ENCODE peak calls at places on chromosomes 7 and 10, in four cellular contexts. T, N, S and A are unnamed samples.

GRCh38 chr7:3754488-3755365 is 453.7 kb downstream of the SDK1 start:
- DNase-seq in S (no peak), T (peak; percentile 51), N (peak; percentile 56), A (no peak)

GRCh38 chr7:67947651-67948050 is 951.0 kb downstream of the TYW1 start:
- DNase-seq in T (no peak), S (no peak), N (no peak), A (no peak)

GRCh38 chr10:74882831-74883230 is 56.4 kb downstream of the KAT6B start:
- DNase-seq in S (no peak), N (peak; percentile 76), T (no peak), A (no peak)

GRCh38 chr7:39733881-39734571 is 110.7 kb downstream of the RALA start:
- DNase-seq in T (no peak), S (peak; percentile 42), N (peak; percentile 93), A (no peak)

GRCh38 chr10:12969951-12970350 is 31.6 kb downstream of the CCDC3 start:
- DNase-seq in S (no peak), T (no peak), N (no peak), A (no peak)

GRCh38 chr7:23020742-23021401 is 6.9 kb upstream of the HYCC1 start:
- DNase-seq in S (peak; percentile 78), N (peak; percentile 88), T (no peak), A (no peak)

GRCh38 chr7:118517275-118517674 is 292.8 kb downstream of the ANKRD7 start:
- DNase-seq in T (no peak), S (no peak), N (no peak), A (no peak)

GRCh38 chr10:98172073-98172472 is 37.6 kb downstream of the R3HCC1L start:
- DNase-seq in N (no peak), S (no peak), T (no peak), A (no peak)

GRCh38 chr7:117325836-117326235 is 3.0 kb upstream of the WNT2 start:
- DNase-seq in T (no peak), N (peak; percentile 28), S (no peak), A (no peak)

GRCh38 chr10:20492447-20492846 is 404.7 kb downstream of the NEBL start:
- DNase-seq in N (no peak), S (no peak), T (no peak), A (no peak)
- TF ChIP-seq CTCF in N (no peak), S (no peak), T (no peak), A (no peak)

GRCh38 chr10:30389543-30389942 is 40.5 kb upstream of the MTPAP start:
- DNase-seq in S (no peak), T (no peak), N (no peak), A (no peak)

GRCh38 chr10:30390207-30390606 is 41.1 kb upstream of the MTPAP start:
- DNase-seq in N (no peak), S (no peak), T (no peak), A (no peak)

GRCh38 chr10:30386801-30387588 is 37.9 kb upstream of the MTPAP start:
- DNase-seq in S (no peak), T (no peak), N (no peak), A (no peak)

GRCh38 chr10:30384791-30385201 is 35.7 kb upstream of the MTPAP start:
- DNase-seq in N (peak; percentile 34), S (no peak), T (no peak), A (peak; percentile 44)

GRCh38 chr10:30387646-30388243 is 38.7 kb upstream of the MTPAP start:
- DNase-seq in S (no peak), T (no peak), N (no peak), A (no peak)
- TF ChIP-seq CTCF in S (peak; percentile 32), T (no peak), N (no peak), A (no peak)

DNA sequence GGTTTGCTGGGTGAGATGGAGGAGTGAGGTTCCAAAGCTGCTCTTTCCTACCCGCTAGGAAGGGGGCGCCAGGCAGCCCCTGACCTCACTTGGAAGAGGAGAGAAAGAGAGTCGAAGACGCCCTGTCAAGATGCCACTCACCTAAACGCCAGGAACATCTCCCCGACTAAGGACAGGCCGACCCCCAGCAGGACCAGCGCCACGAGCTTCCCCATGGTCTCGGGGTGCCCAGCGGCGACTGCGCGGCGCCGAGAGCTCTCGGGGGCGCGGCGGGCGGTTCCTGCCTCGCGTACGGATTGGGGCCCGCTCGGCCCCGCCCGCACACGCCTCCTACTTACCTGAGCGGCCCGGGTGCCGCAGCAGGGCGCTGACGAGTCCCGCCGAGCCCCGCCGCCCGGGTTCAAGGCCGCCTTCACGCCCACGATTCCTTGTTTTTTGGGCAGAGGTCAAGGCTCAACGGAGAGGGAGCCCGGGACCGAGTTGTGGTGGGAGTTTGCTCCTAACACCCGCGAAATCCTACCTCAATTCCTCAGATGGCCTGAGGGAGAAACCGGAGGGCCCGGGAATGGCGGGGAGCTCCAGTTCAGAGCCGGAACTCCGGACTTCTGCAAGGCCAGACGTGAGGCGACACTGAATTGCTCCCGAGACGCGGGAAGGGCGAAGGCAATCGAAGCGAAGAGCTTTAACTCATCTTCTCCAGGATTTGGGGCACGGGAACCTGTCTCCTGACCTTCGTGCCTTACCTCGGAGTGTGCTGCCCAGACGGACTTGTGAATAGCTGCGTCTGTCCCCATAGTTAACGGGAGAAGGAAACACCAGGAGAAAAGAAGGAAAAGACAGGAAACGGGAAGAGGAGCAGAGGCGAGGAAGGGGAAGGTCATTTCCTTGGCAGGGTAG is at the start of gene PON3:
- DNase-seq in N (no peak), S (no peak), T (peak; percentile 27), A (no peak)
- TF ChIP-seq CTCF in N (no peak), S (peak; percentile 60), T (no peak), A (no peak)

DNA sequence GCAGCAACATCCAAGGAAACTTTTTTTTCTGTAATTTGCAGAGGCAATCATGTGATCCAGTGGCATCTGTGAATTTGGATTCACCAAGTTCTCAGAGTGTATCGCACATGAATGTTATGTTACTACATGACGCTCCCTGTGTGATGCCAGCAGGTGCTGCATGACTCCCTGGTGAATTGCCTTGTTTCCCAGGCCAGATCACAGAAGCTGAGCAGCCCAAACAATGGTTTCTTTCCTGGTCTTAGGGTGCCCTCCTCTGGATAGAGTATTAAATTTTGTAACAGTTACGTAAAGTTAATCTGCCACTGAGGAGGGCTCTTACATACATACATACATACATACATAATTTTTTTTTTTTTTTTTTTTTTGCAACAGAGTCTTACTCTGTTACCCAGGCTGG is 3.6 kb downstream of the ZSCAN21 start:
- DNase-seq in T (peak; percentile 50), S (peak; percentile 63), N (peak; percentile 86), A (peak; percentile 62)
- TF ChIP-seq CTCF in T (peak; percentile 5), S (peak; percentile 57), N (peak; percentile 58), A (no peak)

GRCh38 chr7:16644157-16644556 is 1.4 kb downstream of the ANKMY2 start:
- DNase-seq in T (no peak), N (no peak), S (no peak), A (no peak)

GRCh38 chr7:16646427-16647081 is 573 bp downstream of the BZW2 start:
- DNase-seq in T (no peak), S (no peak), N (no peak), A (no peak)

GRCh38 chr7:16644987-16645592 is 464 bp downstream of the ANKMY2 start:
- DNase-seq in T (peak; percentile 27), N (no peak), S (no peak), A (peak; percentile 15)

GRCh38 chr7:16644624-16644986 is 949 bp downstream of the ANKMY2 start:
- DNase-seq in S (no peak), T (peak; percentile 57), N (peak; percentile 47), A (peak; percentile 18)

GRCh38 chr7:16645593-16646426 is at the start of the genes ANKMY2 and BZW2:
- DNase-seq in S (peak; percentile 54), N (peak; percentile 97), T (peak; percentile 94), A (peak; percentile 96)
- TF ChIP-seq CTCF in S (no peak), N (no peak), T (no peak), A (no peak)

GRCh38 chr7:69126896-69127479 is 471.3 kb upstream of the AUTS2 start:
- DNase-seq in N (no peak), S (no peak), T (no peak), A (no peak)
- TF ChIP-seq CTCF in N (no peak), S (no peak), T (no peak), A (no peak)

GRCh38 chr10:91409069-91409868 is 875 bp upstream of the HECTD2 start:
- DNase-seq in S (no peak), N (peak; percentile 80), T (peak; percentile 70), A (peak; percentile 59)
- TF ChIP-seq CTCF in S (no peak), N (no peak), T (no peak), A (no peak)

DNA sequence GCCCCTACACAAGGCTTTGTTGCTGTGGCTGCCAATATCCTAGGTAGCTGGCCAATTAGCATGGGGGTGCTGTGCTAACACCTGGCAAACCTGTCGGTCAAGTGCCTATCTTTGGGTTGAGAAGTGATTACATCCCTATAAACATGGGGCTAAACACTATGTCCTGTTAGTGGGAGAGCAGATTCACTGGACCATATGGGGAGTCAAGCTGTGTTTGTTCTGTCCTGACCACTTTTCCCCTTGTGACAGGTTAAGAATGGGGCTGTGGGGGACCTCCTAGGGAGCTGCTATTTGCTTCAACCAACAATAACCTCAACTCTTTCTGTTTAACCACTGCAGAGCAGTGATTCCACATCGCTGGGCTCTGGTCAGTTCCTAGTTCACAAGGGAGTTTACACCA is 151.5 kb upstream of the AOAH start:
- DNase-seq in T (no peak), N (no peak), S (no peak), A (no peak)
- TF ChIP-seq CTCF in T (no peak), N (no peak), S (no peak), A (no peak)